ENCODE peak calls at places on chromosomes 13 and 19, in ten cellular contexts. C is midbrain; Y is stimulated activated CD8-positive, alpha-beta memory T cell treated with anti-CD3 and anti-CD28 coated beads, Interleukin-7, amount 100 ng/mL, for 4 hours; W is ovary; Z is NCI-H2029; Q is retina; F is neural crest cell; A is stimulated activated CD4-positive, alpha-beta T cell treated with anti-CD3 and anti-CD28 coated beads, TNF-alpha, amount 100 ng/mL, for 48 hours; G is aorta; B is activated naive CD4-positive, alpha-beta T cell. H is an unnamed sample.

GRCh38 chr19:57302020-57302465 is 18.2 kb upstream of the ZNF543 start:
- DNase-seq in B (no peak), Q (no peak), A (no peak), W (no peak), G (no peak), Z (no peak), Y (no peak), F (no peak), C (no peak), H (no peak)

GRCh38 chr19:35715355-35715809 is 2.4 kb upstream of the KMT2B start:
- DNase-seq in Q (no peak), Y (no peak), C (no peak), F (no peak), G (no peak), B (no peak), A (no peak), Z (no peak), W (peak; percentile 40), H (no peak)

GRCh38 chr19:28283592-28283991 is 929.4 kb downstream of the UQCRFS1 start:
- DNase-seq in Q (no peak), G (no peak), C (no peak), Y (no peak), F (no peak), Z (no peak), A (no peak), W (no peak), B (no peak), H (no peak)

GRCh38 chr19:49637865-49638350 is 2.0 kb downstream of the RRAS start:
- DNase-seq in A (no peak), C (no peak), F (no peak), Y (no peak), Q (no peak), Z (no peak), W (peak; percentile 75), G (peak; percentile 96), B (no peak), H (peak; percentile 92)

GRCh38 chr19:45881909-45882528 is 3.9 kb downstream of the IRF2BP1 start:
- DNase-seq in B (no peak), G (no peak), Q (no peak), Z (no peak), A (no peak), W (no peak), C (no peak), F (no peak), Y (no peak), H (no peak)

GRCh38 chr19:485583-486236 is 10.6 kb upstream of the MADCAM1 start:
- DNase-seq in G (no peak), A (no peak), B (no peak), W (peak; percentile 42), C (peak; percentile 92), F (peak; percentile 68), Q (peak; percentile 83), Y (no peak), Z (no peak), H (no peak)

GRCh38 chr13:36918246-36919060 is 1.6 kb downstream of the SMAD9 start:
- DNase-seq in A (no peak), C (peak; percentile 37), Z (no peak), B (no peak), Y (no peak), G (no peak), W (no peak), Q (peak; percentile 61), F (no peak), H (no peak)

GRCh38 chr19:35720648-35721047 is 2.8 kb downstream of the KMT2B start:
- DNase-seq in Q (no peak), W (peak; percentile 28), B (no peak), F (no peak), Z (no peak), G (no peak), C (no peak), Y (no peak), A (no peak), H (no peak)

GRCh38 chr19:45098521-45099464 is 5.8 kb downstream of the PPP1R37 start:
- DNase-seq in A (no peak), G (no peak), Y (no peak), C (peak; percentile 73), W (no peak), F (no peak), Q (no peak), Z (peak; percentile 65), B (no peak), H (peak; percentile 34)

GRCh38 chr19:9878511-9879196 is 43.5 kb downstream of the PIN1 start:
- DNase-seq in G (no peak), A (no peak), Y (no peak), W (no peak), C (no peak), B (no peak), F (no peak), Z (no peak), Q (no peak), H (no peak)

GRCh38 chr19:246551-246950 is 44.7 kb downstream of the PLPP2 start:
- DNase-seq in A (no peak), Y (no peak), C (no peak), G (peak; percentile 69), W (no peak), Z (no peak), Q (no peak), F (no peak), B (no peak), H (no peak)

GRCh38 chr13:39461685-39462266 is 141.2 kb downstream of the LHFPL6 start:
- DNase-seq in W (no peak), Z (no peak), Q (no peak), Y (no peak), B (no peak), G (no peak), A (no peak), F (no peak), C (no peak), H (no peak)

GRCh38 chr13:111411186-111411858 is 90.9 kb downstream of the TEX29 start:
- DNase-seq in A (no peak), F (no peak), C (no peak), G (no peak), B (no peak), Q (peak; percentile 66), W (no peak), Z (no peak), Y (no peak), H (no peak)

GRCh38 chr19:23402388-23402787 is 7.1 kb upstream of the ZNF91 start:
- DNase-seq in Y (no peak), F (no peak), Z (no peak), Q (no peak), A (no peak), B (no peak), G (no peak), C (no peak), W (no peak), H (no peak)

GRCh38 chr19:11995174-11995573 is 30.3 kb downstream of the ZNF763 start:
- DNase-seq in C (no peak), G (no peak), W (no peak), F (no peak), A (no peak), Z (no peak), Y (no peak), Q (no peak), B (no peak), H (no peak)

GRCh38 chr13:108816381-108816780 is 187.0 kb downstream of the MYO16 start:
- DNase-seq in C (no peak), F (no peak), Y (no peak), B (no peak), W (no peak), A (no peak), G (no peak), Q (no peak), Z (no peak), H (no peak)

GRCh38 chr13:30757026-30757425 is 21.7 kb downstream of the ALOX5AP start:
- DNase-seq in Y (no peak), A (no peak), Z (no peak), G (no peak), B (no peak), F (no peak), W (no peak), C (no peak), Q (no peak), H (no peak)

GRCh38 chr19:6736169-6736916 is 1.0 kb downstream of the GPR108 start:
- DNase-seq in Y (peak; percentile 57), W (peak; percentile 82), Q (peak; percentile 81), Z (no peak), G (peak; percentile 90), A (peak; percentile 51), F (peak; percentile 65), C (peak; percentile 51), B (no peak), H (peak; percentile 77)

GRCh38 chr19:33797821-33798633 is 1.4 kb downstream of the KCTD15 start:
- DNase-seq in Q (peak; percentile 71), F (peak; percentile 34), Y (no peak), W (peak; percentile 79), A (no peak), G (peak; percentile 89), Z (no peak), C (peak; percentile 21), B (no peak), H (peak; percentile 71)

GRCh38 chr19:13633109-13633508 is 126.8 kb upstream of the CACNA1A start:
- DNase-seq in B (no peak), A (no peak), Q (peak; percentile 70), Y (no peak), F (no peak), C (no peak), G (no peak), W (no peak), Z (peak; percentile 96), H (no peak)

GRCh38 chr19:33171916-33172359 is 22.2 kb upstream of the LRP3 start:
- DNase-seq in Q (no peak), B (no peak), Z (no peak), W (no peak), A (no peak), G (peak; percentile 23), Y (no peak), C (no peak), F (no peak), H (no peak)

GRCh38 chr13:112901951-112902651 is 66.9 kb upstream of the MCF2L start:
- DNase-seq in Q (no peak), A (no peak), F (no peak), G (no peak), W (no peak), Y (no peak), C (no peak), B (no peak), Z (no peak), H (no peak)

GRCh38 chr13:78602561-78603239 is 652 bp downstream of the POU4F1 start:
- DNase-seq in G (peak; percentile 66), F (no peak), W (no peak), A (no peak), Z (no peak), Q (peak; percentile 67), C (no peak), B (no peak), Y (no peak), H (no peak)

GRCh38 chr19:13953021-13953531 is 767 bp downstream of the DCAF15 start:
- DNase-seq in Q (peak; percentile 51), G (peak; percentile 76), A (no peak), Y (no peak), W (peak; percentile 52), F (no peak), B (no peak), C (no peak), Z (no peak), H (peak; percentile 45)

GRCh38 chr13:46489586-46490023 is 63.4 kb upstream of the LRCH1 start:
- DNase-seq in W (no peak), Y (no peak), Z (no peak), Q (no peak), F (no peak), B (no peak), A (no peak), G (peak; percentile 88), C (no peak), H (no peak)

GRCh38 chr13:37747071-37747612 is 122.4 kb downstream of the TRPC4 start:
- DNase-seq in B (no peak), Q (no peak), A (no peak), Z (no peak), G (no peak), F (no peak), Y (no peak), C (no peak), W (no peak), H (no peak)

GRCh38 chr13:65026505-65026904 is 2203.6 kb downstream of the PCDH9 start:
- DNase-seq in Z (no peak), W (no peak), G (no peak), A (no peak), C (no peak), Q (no peak), B (no peak), Y (no peak), F (no peak), H (no peak)

GRCh38 chr13:51607165-51607564 is 22.9 kb downstream of the WDFY2 start:
- DNase-seq in C (no peak), Z (no peak), Y (no peak), W (no peak), Q (no peak), G (no peak), A (no peak), F (no peak), B (no peak), H (no peak)